ENCODE peak calls at places on chromosome 21, in four cellular contexts. One of them, this sample, is unnamed.

GRCh38 chr21:35168702-35169101 is 119.6 kb upstream of the RUNX1 start:
- DNase-seq in SK-N-DZ: no peak
- DNase-seq in astrocyte of the spinal cord: no peak
- DNase-seq in NCI-H1694: no peak
- DNase-seq in this sample: no peak

GRCh38 chr21:41600961-41601572 is 93.1 kb upstream of the TMPRSS2 start:
- DNase-seq in SK-N-DZ: no peak
- DNase-seq in astrocyte of the spinal cord: no peak
- DNase-seq in NCI-H1694: no peak
- DNase-seq in this sample: no peak

GRCh38 chr21:41970099-41970391 is 16.2 kb upstream of the C2CD2 start:
- DNase-seq in SK-N-DZ: no peak
- DNase-seq in astrocyte of the spinal cord: no peak
- DNase-seq in NCI-H1694: no peak
- DNase-seq in this sample: no peak

GRCh38 chr21:42419845-42420244 is 16.1 kb downstream of the UBASH3A start:
- DNase-seq in SK-N-DZ: no peak
- DNase-seq in astrocyte of the spinal cord: no peak
- DNase-seq in NCI-H1694: no peak
- DNase-seq in this sample: no peak

GRCh38 chr21:38831526-38832467 is 26.1 kb downstream of the ETS2 start:
- DNase-seq in SK-N-DZ: peak; percentile 56
- DNase-seq in astrocyte of the spinal cord: peak; percentile 89
- DNase-seq in NCI-H1694: no peak
- DNase-seq in this sample: no peak

GRCh38 chr21:46022551-46023107 is 41.1 kb downstream of the COL6A1 start:
- DNase-seq in SK-N-DZ: peak; percentile 34
- DNase-seq in astrocyte of the spinal cord: no peak
- DNase-seq in NCI-H1694: peak; percentile 45
- DNase-seq in this sample: peak; percentile 47

GRCh38 chr21:43767980-43768867 is 7.9 kb downstream of the CSTB start:
- DNase-seq in SK-N-DZ: peak; percentile 37
- DNase-seq in astrocyte of the spinal cord: peak; percentile 79
- DNase-seq in NCI-H1694: no peak
- DNase-seq in this sample: no peak

GRCh38 chr21:44714905-44715304 is 3.5 kb upstream of the TSPEAR start:
- DNase-seq in SK-N-DZ: no peak
- DNase-seq in astrocyte of the spinal cord: no peak
- DNase-seq in NCI-H1694: no peak
- DNase-seq in this sample: no peak

GRCh38 chr21:45952974-45953373 is 28.6 kb upstream of the COL6A1 start:
- DNase-seq in SK-N-DZ: no peak
- DNase-seq in astrocyte of the spinal cord: no peak
- DNase-seq in NCI-H1694: no peak
- DNase-seq in this sample: no peak

GRCh38 chr21:15291621-15292266 is 226.9 kb upstream of the NRIP1 start:
- DNase-seq in SK-N-DZ: no peak
- DNase-seq in astrocyte of the spinal cord: no peak
- DNase-seq in NCI-H1694: no peak
- DNase-seq in this sample: no peak

GRCh38 chr21:18991846-18992245 is 588.3 kb upstream of the TMPRSS15 start:
- DNase-seq in SK-N-DZ: no peak
- DNase-seq in astrocyte of the spinal cord: no peak
- DNase-seq in NCI-H1694: no peak
- DNase-seq in this sample: no peak

GRCh38 chr21:36120304-36120902 is 14.5 kb upstream of the CBR3 start:
- DNase-seq in SK-N-DZ: no peak
- DNase-seq in astrocyte of the spinal cord: no peak
- DNase-seq in NCI-H1694: no peak
- DNase-seq in this sample: no peak

GRCh38 chr21:38824124-38824822 is 18.5 kb downstream of the ETS2 start:
- DNase-seq in SK-N-DZ: no peak
- DNase-seq in astrocyte of the spinal cord: no peak
- DNase-seq in NCI-H1694: no peak
- DNase-seq in this sample: no peak

GRCh38 chr21:42658320-42659105 is 5.1 kb downstream of the PDE9A start:
- DNase-seq in SK-N-DZ: no peak
- DNase-seq in astrocyte of the spinal cord: no peak
- DNase-seq in NCI-H1694: no peak
- DNase-seq in this sample: no peak

GRCh38 chr21:26267389-26267788 is 96.8 kb upstream of the APP start:
- DNase-seq in SK-N-DZ: no peak
- DNase-seq in astrocyte of the spinal cord: no peak
- DNase-seq in NCI-H1694: no peak
- DNase-seq in this sample: peak; percentile 37

This sample was measured in NCI-H446 treated with DMSO at 0.1 percent for 48 hours.